ENCODE peak calls at places on chromosome 1, in six cellular contexts. One of them, this sample, is unnamed.

GRCh38 chr1:6157528-6158174 is 22.5 kb downstream of the CHD5 start:
- DNase-seq in 8988T: peak
- DNase-seq in amniotic stem cell: no peak
- DNase-seq in Caki2: peak
- DNase-seq in NCI-H146: peak
- DNase-seq in ELR: peak
- DNase-seq in this sample: no peak

GRCh38 chr1:199087081-199087614 is 448.3 kb downstream of the PTPRC start:
- DNase-seq in 8988T: no peak
- DNase-seq in amniotic stem cell: no peak
- DNase-seq in Caki2: no peak
- DNase-seq in NCI-H146: no peak
- DNase-seq in ELR: no peak
- DNase-seq in this sample: peak

GRCh38 chr1:157978547-157979403 is 14.7 kb upstream of the KIRREL1 start:
- DNase-seq in 8988T: no peak
- DNase-seq in amniotic stem cell: no peak
- DNase-seq in Caki2: no peak
- DNase-seq in NCI-H146: no peak
- DNase-seq in ELR: no peak
- DNase-seq in this sample: no peak

GRCh38 chr1:75338974-75339483 is 204.8 kb downstream of the LHX8 start:
- DNase-seq in 8988T: no peak
- DNase-seq in amniotic stem cell: no peak
- DNase-seq in Caki2: no peak
- DNase-seq in NCI-H146: peak
- DNase-seq in ELR: no peak
- DNase-seq in this sample: no peak

GRCh38 chr1:156910309-156910782 is 10.1 kb upstream of the LRRC71 start:
- DNase-seq in 8988T: peak
- DNase-seq in amniotic stem cell: no peak
- DNase-seq in Caki2: no peak
- DNase-seq in NCI-H146: peak
- DNase-seq in ELR: no peak
- DNase-seq in this sample: no peak

GRCh38 chr1:78834201-78834741 is 172.3 kb downstream of the ADGRL4 start:
- DNase-seq in 8988T: no peak
- DNase-seq in amniotic stem cell: no peak
- DNase-seq in Caki2: peak
- DNase-seq in NCI-H146: no peak
- DNase-seq in ELR: peak
- DNase-seq in this sample: no peak

GRCh38 chr1:25247829-25248754 is 838 bp upstream of the RSRP1 start:
- DNase-seq in 8988T: no peak
- DNase-seq in amniotic stem cell: no peak
- DNase-seq in Caki2: no peak
- DNase-seq in NCI-H146: no peak
- DNase-seq in ELR: no peak
- DNase-seq in this sample: no peak

GRCh38 chr1:169576241-169576933 is 9.9 kb downstream of the F5 start:
- DNase-seq in 8988T: no peak
- DNase-seq in amniotic stem cell: no peak
- DNase-seq in Caki2: no peak
- DNase-seq in NCI-H146: no peak
- DNase-seq in ELR: no peak
- DNase-seq in this sample: no peak

GRCh38 chr1:51093566-51093965 is 8.5 kb upstream of the C1orf185 start:
- DNase-seq in 8988T: no peak
- DNase-seq in amniotic stem cell: no peak
- DNase-seq in Caki2: no peak
- DNase-seq in NCI-H146: no peak
- DNase-seq in ELR: no peak
- DNase-seq in this sample: no peak

GRCh38 chr1:30743584-30744059 is 14.0 kb downstream of the LAPTM5 start:
- DNase-seq in 8988T: no peak
- DNase-seq in amniotic stem cell: no peak
- DNase-seq in Caki2: peak
- DNase-seq in NCI-H146: peak
- DNase-seq in ELR: no peak
- DNase-seq in this sample: no peak

GRCh38 chr1:201114245-201115131 is 2.3 kb upstream of the CACNA1S start:
- DNase-seq in 8988T: peak
- DNase-seq in amniotic stem cell: peak
- DNase-seq in Caki2: peak
- DNase-seq in NCI-H146: peak
- DNase-seq in ELR: peak
- DNase-seq in this sample: peak

GRCh38 chr1:223214272-223214807 is 71.3 kb upstream of the TLR5 start:
- DNase-seq in 8988T: no peak
- DNase-seq in amniotic stem cell: no peak
- DNase-seq in Caki2: no peak
- DNase-seq in NCI-H146: no peak
- DNase-seq in ELR: no peak
- DNase-seq in this sample: no peak

GRCh38 chr1:110084226-110085078 is 14.0 kb upstream of the ALX3 start:
- DNase-seq in 8988T: no peak
- DNase-seq in amniotic stem cell: no peak
- DNase-seq in Caki2: no peak
- DNase-seq in NCI-H146: no peak
- DNase-seq in ELR: peak
- DNase-seq in this sample: no peak

GRCh38 chr1:6508876-6509602 is 17.6 kb upstream of the PLEKHG5 start:
- DNase-seq in 8988T: no peak
- DNase-seq in amniotic stem cell: no peak
- DNase-seq in Caki2: no peak
- DNase-seq in NCI-H146: no peak
- DNase-seq in ELR: no peak
- DNase-seq in this sample: no peak

GRCh38 chr1:151944110-151944858 is 35.0 kb upstream of the THEM4 start:
- DNase-seq in 8988T: no peak
- DNase-seq in amniotic stem cell: no peak
- DNase-seq in Caki2: peak
- DNase-seq in NCI-H146: no peak
- DNase-seq in ELR: no peak
- DNase-seq in this sample: peak

GRCh38 chr1:244200596-244200995 is 149.5 kb downstream of the ZBTB18 start:
- DNase-seq in 8988T: no peak
- DNase-seq in amniotic stem cell: no peak
- DNase-seq in Caki2: no peak
- DNase-seq in NCI-H146: peak
- DNase-seq in ELR: no peak
- DNase-seq in this sample: no peak

GRCh38 chr1:198088360-198089071 is 68.3 kb upstream of the NEK7 start:
- DNase-seq in 8988T: no peak
- DNase-seq in amniotic stem cell: peak
- DNase-seq in Caki2: peak
- DNase-seq in NCI-H146: no peak
- DNase-seq in ELR: peak
- DNase-seq in this sample: no peak

GRCh38 chr1:35452086-35452485 is 105.1 kb downstream of the KIAA0319L start:
- DNase-seq in 8988T: no peak
- DNase-seq in amniotic stem cell: no peak
- DNase-seq in Caki2: no peak
- DNase-seq in NCI-H146: no peak
- DNase-seq in ELR: peak
- DNase-seq in this sample: peak

GRCh38 chr1:1006305-1007159 is 6.6 kb upstream of the HES4 start:
- DNase-seq in 8988T: no peak
- DNase-seq in amniotic stem cell: no peak
- DNase-seq in Caki2: peak
- DNase-seq in NCI-H146: no peak
- DNase-seq in ELR: no peak
- DNase-seq in this sample: no peak

GRCh38 chr1:22831729-22832413 is 121.2 kb downstream of the EPHB2 start:
- DNase-seq in 8988T: peak
- DNase-seq in amniotic stem cell: peak
- DNase-seq in Caki2: peak
- DNase-seq in NCI-H146: no peak
- DNase-seq in ELR: peak
- DNase-seq in this sample: peak

GRCh38 chr1:88462481-88463261 is 221.4 kb upstream of the PKN2 start:
- DNase-seq in 8988T: peak
- DNase-seq in amniotic stem cell: no peak
- DNase-seq in Caki2: peak
- DNase-seq in NCI-H146: peak
- DNase-seq in ELR: peak
- DNase-seq in this sample: no peak

GRCh38 chr1:86195281-86195680 is 38.7 kb upstream of the COL24A1 start:
- DNase-seq in 8988T: no peak
- DNase-seq in amniotic stem cell: no peak
- DNase-seq in Caki2: no peak
- DNase-seq in NCI-H146: peak
- DNase-seq in ELR: no peak
- DNase-seq in this sample: no peak

GRCh38 chr1:38064232-38064903 is 17.8 kb upstream of the POU3F1 start:
- DNase-seq in 8988T: no peak
- DNase-seq in amniotic stem cell: no peak
- DNase-seq in Caki2: no peak
- DNase-seq in NCI-H146: no peak
- DNase-seq in ELR: peak
- DNase-seq in this sample: no peak

GRCh38 chr1:32199043-32199716 is 1.2 kb upstream of the CCDC28B start:
- DNase-seq in 8988T: no peak
- DNase-seq in amniotic stem cell: no peak
- DNase-seq in Caki2: no peak
- DNase-seq in NCI-H146: no peak
- DNase-seq in ELR: no peak
- DNase-seq in this sample: no peak

GRCh38 chr1:242710847-242711246 is 186.3 kb upstream of the PLD5 start:
- DNase-seq in 8988T: no peak
- DNase-seq in amniotic stem cell: no peak
- DNase-seq in Caki2: no peak
- DNase-seq in NCI-H146: no peak
- DNase-seq in ELR: no peak
- DNase-seq in this sample: no peak

GRCh38 chr1:111140680-111140967 is 601 bp downstream of the CEPT1 start:
- DNase-seq in 8988T: no peak
- DNase-seq in amniotic stem cell: peak
- DNase-seq in Caki2: no peak
- DNase-seq in NCI-H146: no peak
- DNase-seq in ELR: peak
- DNase-seq in this sample: no peak

This sample was measured in retinal pigment epithelial cell.